ENCODE peak calls at places on chromosomes 3 and 15, in seven cellular contexts. One of them, this sample, is unnamed.

GRCh38 chr3:127095774-127096173 is 97.2 kb upstream of the PRR23E start:
- DNase-seq in iris pigment epithelial cell: no peak
- DNase-seq in uterus: no peak
- DNase-seq in activated T-helper 1 cell treated with anti-CD3 and anti-CD28 coated beads, Interleukin-2, amount 50 U/mL, for 16 hours: no peak
- DNase-seq in activated CD4-positive, alpha-beta T cell treated with anti-CD3 and anti-CD28 coated beads, Interleukin-2, amount 50 U/mL, for 48 hours: no peak
- DNase-seq in NCI-H1092: no peak
- DNase-seq in stimulated activated CD4-positive, alpha-beta T cell treated with anti-CD3 and anti-CD28 coated beads, Interleukin-15, amount 100 ng/mL, for 1 hour: no peak
- DNase-seq in this sample: no peak

GRCh38 chr3:39569095-39569494 is 101.6 kb downstream of the MOBP start:
- DNase-seq in activated CD4-positive, alpha-beta T cell treated with anti-CD3 and anti-CD28 coated beads, Interleukin-2, amount 50 U/mL, for 48 hours: no peak
- DNase-seq in NCI-H1092: no peak
- DNase-seq in uterus: no peak
- DNase-seq in activated T-helper 1 cell treated with anti-CD3 and anti-CD28 coated beads, Interleukin-2, amount 50 U/mL, for 16 hours: no peak
- DNase-seq in iris pigment epithelial cell: no peak
- DNase-seq in stimulated activated CD4-positive, alpha-beta T cell treated with anti-CD3 and anti-CD28 coated beads, Interleukin-15, amount 100 ng/mL, for 1 hour: no peak
- DNase-seq in this sample: no peak

GRCh38 chr3:142028174-142028833 is 121.0 kb downstream of the TFDP2 start:
- DNase-seq in stimulated activated CD4-positive, alpha-beta T cell treated with anti-CD3 and anti-CD28 coated beads, Interleukin-15, amount 100 ng/mL, for 1 hour: no peak
- DNase-seq in activated T-helper 1 cell treated with anti-CD3 and anti-CD28 coated beads, Interleukin-2, amount 50 U/mL, for 16 hours: no peak
- DNase-seq in activated CD4-positive, alpha-beta T cell treated with anti-CD3 and anti-CD28 coated beads, Interleukin-2, amount 50 U/mL, for 48 hours: no peak
- DNase-seq in uterus: no peak
- DNase-seq in iris pigment epithelial cell: peak
- DNase-seq in NCI-H1092: no peak
- DNase-seq in this sample: no peak

GRCh38 chr3:15387171-15387581 is 40.2 kb downstream of the METTL6 start:
- DNase-seq in stimulated activated CD4-positive, alpha-beta T cell treated with anti-CD3 and anti-CD28 coated beads, Interleukin-15, amount 100 ng/mL, for 1 hour: no peak
- DNase-seq in uterus: no peak
- DNase-seq in NCI-H1092: no peak
- DNase-seq in activated T-helper 1 cell treated with anti-CD3 and anti-CD28 coated beads, Interleukin-2, amount 50 U/mL, for 16 hours: no peak
- DNase-seq in iris pigment epithelial cell: no peak
- DNase-seq in activated CD4-positive, alpha-beta T cell treated with anti-CD3 and anti-CD28 coated beads, Interleukin-2, amount 50 U/mL, for 48 hours: no peak
- DNase-seq in this sample: no peak

GRCh38 chr3:194281306-194281705 is 69.8 kb downstream of the CPN2 start:
- DNase-seq in activated T-helper 1 cell treated with anti-CD3 and anti-CD28 coated beads, Interleukin-2, amount 50 U/mL, for 16 hours: no peak
- DNase-seq in stimulated activated CD4-positive, alpha-beta T cell treated with anti-CD3 and anti-CD28 coated beads, Interleukin-15, amount 100 ng/mL, for 1 hour: no peak
- DNase-seq in activated CD4-positive, alpha-beta T cell treated with anti-CD3 and anti-CD28 coated beads, Interleukin-2, amount 50 U/mL, for 48 hours: no peak
- DNase-seq in iris pigment epithelial cell: no peak
- DNase-seq in NCI-H1092: no peak
- DNase-seq in uterus: peak
- DNase-seq in this sample: no peak

GRCh38 chr3:165491487-165491886 is 295.3 kb upstream of the SLITRK3 start:
- DNase-seq in uterus: peak
- DNase-seq in stimulated activated CD4-positive, alpha-beta T cell treated with anti-CD3 and anti-CD28 coated beads, Interleukin-15, amount 100 ng/mL, for 1 hour: no peak
- DNase-seq in activated T-helper 1 cell treated with anti-CD3 and anti-CD28 coated beads, Interleukin-2, amount 50 U/mL, for 16 hours: no peak
- DNase-seq in NCI-H1092: no peak
- DNase-seq in iris pigment epithelial cell: peak
- DNase-seq in activated CD4-positive, alpha-beta T cell treated with anti-CD3 and anti-CD28 coated beads, Interleukin-2, amount 50 U/mL, for 48 hours: no peak
- DNase-seq in this sample: no peak

GRCh38 chr3:15113884-15114283 is 14.9 kb upstream of the RBSN start:
- DNase-seq in stimulated activated CD4-positive, alpha-beta T cell treated with anti-CD3 and anti-CD28 coated beads, Interleukin-15, amount 100 ng/mL, for 1 hour: no peak
- DNase-seq in activated CD4-positive, alpha-beta T cell treated with anti-CD3 and anti-CD28 coated beads, Interleukin-2, amount 50 U/mL, for 48 hours: no peak
- DNase-seq in uterus: no peak
- DNase-seq in NCI-H1092: no peak
- DNase-seq in activated T-helper 1 cell treated with anti-CD3 and anti-CD28 coated beads, Interleukin-2, amount 50 U/mL, for 16 hours: no peak
- DNase-seq in iris pigment epithelial cell: no peak
- DNase-seq in this sample: no peak

GRCh38 chr15:68314563-68314962 is 37.0 kb downstream of the FEM1B start:
- DNase-seq in activated CD4-positive, alpha-beta T cell treated with anti-CD3 and anti-CD28 coated beads, Interleukin-2, amount 50 U/mL, for 48 hours: no peak
- DNase-seq in NCI-H1092: no peak
- DNase-seq in uterus: peak
- DNase-seq in stimulated activated CD4-positive, alpha-beta T cell treated with anti-CD3 and anti-CD28 coated beads, Interleukin-15, amount 100 ng/mL, for 1 hour: no peak
- DNase-seq in activated T-helper 1 cell treated with anti-CD3 and anti-CD28 coated beads, Interleukin-2, amount 50 U/mL, for 16 hours: no peak
- DNase-seq in iris pigment epithelial cell: peak
- DNase-seq in this sample: no peak

GRCh38 chr3:36362216-36362615 is 18.1 kb upstream of the STAC start:
- DNase-seq in iris pigment epithelial cell: peak
- DNase-seq in stimulated activated CD4-positive, alpha-beta T cell treated with anti-CD3 and anti-CD28 coated beads, Interleukin-15, amount 100 ng/mL, for 1 hour: no peak
- DNase-seq in activated T-helper 1 cell treated with anti-CD3 and anti-CD28 coated beads, Interleukin-2, amount 50 U/mL, for 16 hours: no peak
- DNase-seq in activated CD4-positive, alpha-beta T cell treated with anti-CD3 and anti-CD28 coated beads, Interleukin-2, amount 50 U/mL, for 48 hours: no peak
- DNase-seq in NCI-H1092: no peak
- DNase-seq in uterus: no peak
- DNase-seq in this sample: no peak

GRCh38 chr3:125594581-125595011 is 701 bp downstream of the OSBPL11 start:
- DNase-seq in activated T-helper 1 cell treated with anti-CD3 and anti-CD28 coated beads, Interleukin-2, amount 50 U/mL, for 16 hours: no peak
- DNase-seq in activated CD4-positive, alpha-beta T cell treated with anti-CD3 and anti-CD28 coated beads, Interleukin-2, amount 50 U/mL, for 48 hours: peak
- DNase-seq in NCI-H1092: no peak
- DNase-seq in iris pigment epithelial cell: no peak
- DNase-seq in stimulated activated CD4-positive, alpha-beta T cell treated with anti-CD3 and anti-CD28 coated beads, Interleukin-15, amount 100 ng/mL, for 1 hour: no peak
- DNase-seq in uterus: no peak
- DNase-seq in this sample: no peak

GRCh38 chr3:49277357-49277723 is 308 bp upstream of the C3orf62 start:
- DNase-seq in uterus: no peak
- DNase-seq in stimulated activated CD4-positive, alpha-beta T cell treated with anti-CD3 and anti-CD28 coated beads, Interleukin-15, amount 100 ng/mL, for 1 hour: no peak
- DNase-seq in NCI-H1092: no peak
- DNase-seq in iris pigment epithelial cell: peak
- DNase-seq in activated T-helper 1 cell treated with anti-CD3 and anti-CD28 coated beads, Interleukin-2, amount 50 U/mL, for 16 hours: no peak
- DNase-seq in activated CD4-positive, alpha-beta T cell treated with anti-CD3 and anti-CD28 coated beads, Interleukin-2, amount 50 U/mL, for 48 hours: no peak
- DNase-seq in this sample: no peak

GRCh38 chr15:71599404-71600225 is 210.7 kb upstream of the NR2E3 start:
- DNase-seq in stimulated activated CD4-positive, alpha-beta T cell treated with anti-CD3 and anti-CD28 coated beads, Interleukin-15, amount 100 ng/mL, for 1 hour: no peak
- DNase-seq in iris pigment epithelial cell: no peak
- DNase-seq in activated CD4-positive, alpha-beta T cell treated with anti-CD3 and anti-CD28 coated beads, Interleukin-2, amount 50 U/mL, for 48 hours: no peak
- DNase-seq in activated T-helper 1 cell treated with anti-CD3 and anti-CD28 coated beads, Interleukin-2, amount 50 U/mL, for 16 hours: no peak
- DNase-seq in NCI-H1092: no peak
- DNase-seq in uterus: peak
- DNase-seq in this sample: no peak

This sample was measured in activated gamma-delta T cell.